ENCODE peak calls at places on chromosomes 3 and 15, in seven cellular contexts. F, G, A, P, U, Z and T are unnamed samples.

GRCh38 chr3:12785096-12785495 is 11.4 kb upstream of the CAND2 start:
- DNase-seq in F (no peak), G (no peak), A (no peak), P (no peak), U (no peak), Z (no peak), T (no peak)

GRCh38 chr3:130504701-130505100 is 12.3 kb upstream of the COL6A6 start:
- DNase-seq in F (no peak), G (no peak), A (no peak), P (no peak), U (no peak), Z (no peak), T (no peak)

GRCh38 chr3:25885544-25885943 is 95.7 kb downstream of the OXSM start:
- DNase-seq in F (no peak), G (no peak), A (peak), P (peak), U (peak), Z (no peak), T (no peak)

GRCh38 chr3:56131976-56132590 is 336.2 kb downstream of the ERC2 start:
- DNase-seq in F (no peak), G (no peak), A (peak), P (peak), U (peak), Z (peak), T (no peak)

GRCh38 chr3:188274249-188274915 is 120.4 kb downstream of the LPP start:
- DNase-seq in F (no peak), G (no peak), A (peak), P (no peak), U (no peak), Z (no peak), T (no peak)

GRCh38 chr3:30893678-30894325 is 659 bp downstream of the GADL1 start:
- DNase-seq in F (no peak), G (no peak), A (no peak), P (no peak), U (no peak), Z (no peak), T (no peak)

GRCh38 chr15:92140802-92141201 is 252.9 kb upstream of the ST8SIA2 start:
- DNase-seq in F (no peak), G (no peak), A (peak), P (no peak), U (no peak), Z (no peak), T (no peak)

GRCh38 chr3:165903885-165904284 is 66.7 kb upstream of the BCHE start:
- DNase-seq in F (no peak), G (no peak), A (no peak), P (no peak), U (no peak), Z (no peak), T (no peak)

GRCh38 chr3:183822631-183823030 is 2.7 kb downstream of the MAP6D1 start:
- DNase-seq in F (no peak), G (no peak), A (no peak), P (no peak), U (no peak), Z (no peak), T (no peak)

GRCh38 chr3:20076296-20076997 is 36.2 kb downstream of the KAT2B start:
- DNase-seq in F (no peak), G (no peak), A (no peak), P (no peak), U (no peak), Z (no peak), T (no peak)

GRCh38 chr3:176814252-176814651 is 383.0 kb downstream of the TBL1XR1 start:
- DNase-seq in F (peak), G (peak), A (peak), P (peak), U (peak), Z (peak), T (peak)

GRCh38 chr15:99580061-99580460 is 14.3 kb downstream of the MEF2A start:
- DNase-seq in F (no peak), G (no peak), A (no peak), P (no peak), U (no peak), Z (no peak), T (no peak)

GRCh38 chr3:123535580-123535979 is 49.3 kb downstream of the HACD2 start:
- DNase-seq in F (no peak), G (no peak), A (peak), P (peak), U (peak), Z (no peak), T (no peak)

GRCh38 chr15:33021806-33022389 is 172.6 kb downstream of the FMN1 start:
- DNase-seq in F (no peak), G (peak), A (peak), P (no peak), U (peak), Z (no peak), T (peak)

GRCh38 chr15:75721923-75722870 is 9.5 kb upstream of the CSPG4 start:
- DNase-seq in F (peak), G (no peak), A (no peak), P (no peak), U (no peak), Z (no peak), T (no peak)

GRCh38 chr3:184255291-184256039 is 5.9 kb downstream of the CAMK2N2 start:
- DNase-seq in F (no peak), G (no peak), A (no peak), P (no peak), U (no peak), Z (no peak), T (no peak)

GRCh38 chr3:43958973-43959372 is 268.2 kb downstream of the ABHD5 start:
- DNase-seq in F (no peak), G (no peak), A (no peak), P (no peak), U (no peak), Z (no peak), T (no peak)

GRCh38 chr3:139117136-139117675 is 72.5 kb upstream of the PRR23C start:
- DNase-seq in F (no peak), G (no peak), A (peak), P (no peak), U (peak), Z (no peak), T (no peak)

GRCh38 chr3:119681279-119681678 is 4.1 kb upstream of the COX17 start:
- DNase-seq in F (no peak), G (no peak), A (peak), P (no peak), U (no peak), Z (no peak), T (peak)

GRCh38 chr15:96894669-96895068 is 564.2 kb downstream of the NR2F2 start:
- DNase-seq in F (no peak), G (no peak), A (no peak), P (no peak), U (no peak), Z (no peak), T (no peak)

GRCh38 chr3:130688015-130688414 is 58.6 kb downstream of the PIK3R4 start:
- DNase-seq in F (no peak), G (no peak), A (no peak), P (no peak), U (no peak), Z (no peak), T (peak)

GRCh38 chr15:59410448-59410896 is 27.5 kb upstream of the FAM81A start:
- DNase-seq in F (no peak), G (no peak), A (peak), P (peak), U (no peak), Z (no peak), T (no peak)

GRCh38 chr3:4776980-4777581 is 202.2 kb upstream of the BHLHE40 start:
- DNase-seq in F (no peak), G (no peak), A (peak), P (no peak), U (no peak), Z (no peak), T (peak)

GRCh38 chr3:177680442-177680821 is 483.1 kb upstream of the TBL1XR1 start:
- DNase-seq in F (no peak), G (no peak), A (peak), P (no peak), U (no peak), Z (no peak), T (no peak)

GRCh38 chr3:81443457-81443782 is 318.0 kb downstream of the GBE1 start:
- DNase-seq in F (no peak), G (no peak), A (no peak), P (no peak), U (no peak), Z (no peak), T (no peak)

GRCh38 chr15:71747128-71748083 is 62.9 kb upstream of the NR2E3 start:
- DNase-seq in F (no peak), G (no peak), A (peak), P (peak), U (peak), Z (no peak), T (no peak)

GRCh38 chr3:99499235-99499798 is 139.1 kb upstream of the COL8A1 start:
- DNase-seq in F (no peak), G (peak), A (peak), P (peak), U (peak), Z (no peak), T (peak)

DNA sequence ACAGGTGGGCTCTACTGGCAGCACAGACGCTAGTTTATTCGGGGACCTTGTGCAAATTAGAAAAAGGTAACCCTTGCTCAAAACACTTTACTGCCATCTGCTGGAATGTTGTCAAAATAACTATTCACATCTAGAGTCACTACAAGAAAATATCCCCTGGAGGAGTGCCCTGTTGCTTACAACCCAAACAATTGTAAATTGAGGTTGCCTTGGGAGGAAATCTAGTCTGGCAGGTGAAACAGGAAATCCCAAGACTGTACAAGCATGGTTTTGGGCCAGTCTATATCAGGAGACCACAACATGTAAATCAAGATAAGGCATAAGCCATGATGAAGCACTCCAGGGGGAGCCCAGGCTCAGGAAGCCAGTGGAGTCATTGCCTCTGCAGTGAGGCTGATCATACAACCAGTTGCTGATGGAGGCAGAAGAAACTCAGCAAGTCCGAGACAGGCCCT is 136.8 kb upstream of the ACP3 start:
- DNase-seq in F (no peak), G (peak), A (peak), P (peak), U (peak), Z (no peak), T (peak)
- TF ChIP-seq CTCF in F (peak), G (peak), A (peak), P (peak), U (peak), Z (peak), T (peak)

GRCh38 chr3:108131795-108132134 is 40.9 kb upstream of the CD47 start:
- DNase-seq in F (no peak), G (no peak), A (no peak), P (no peak), U (no peak), Z (no peak), T (no peak)
- TF ChIP-seq CTCF in F (no peak), G (no peak), A (no peak), P (no peak), U (no peak), Z (no peak), T (no peak)

DNA sequence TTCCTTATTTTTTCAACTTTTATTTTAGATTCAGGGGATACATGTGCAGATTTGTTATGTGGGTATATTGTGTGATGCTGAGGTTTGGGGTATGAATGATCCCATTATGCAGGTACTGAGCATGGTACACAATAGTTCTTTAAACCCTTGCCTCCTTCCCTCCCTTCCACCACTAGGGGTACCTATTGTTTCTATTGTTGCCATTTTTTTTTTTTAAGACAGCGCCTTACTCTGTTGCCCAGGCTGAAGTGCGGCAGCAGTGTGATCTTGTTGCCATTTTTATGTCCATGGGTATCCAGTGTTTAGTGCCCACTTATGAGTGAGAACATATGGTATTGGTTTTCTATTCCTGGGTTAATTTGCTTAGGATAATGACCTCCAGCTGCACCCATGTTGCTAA is 117.3 kb upstream of the FAM3D start:
- DNase-seq in F (no peak), G (no peak), A (no peak), P (no peak), U (no peak), Z (no peak), T (no peak)
- TF ChIP-seq CTCF in F (no peak), G (no peak), A (no peak), P (no peak), U (no peak), Z (no peak), T (no peak)

GRCh38 chr3:19065027-19065426 is 83.3 kb upstream of the KCNH8 start:
- DNase-seq in F (no peak), G (no peak), A (no peak), P (no peak), U (no peak), Z (no peak), T (no peak)
- TF ChIP-seq CTCF in F (peak), G (no peak), A (peak), P (peak), U (no peak), Z (peak), T (peak)